ENCODE peak calls at places on chromosomes 11 and 22, in seven cellular contexts. Y is IMR-90, O is neuronal stem cell, H is mesendoderm, M is mesenchymal stem cell, L is H1, D is trophoblast cell. X is an unnamed sample.

GRCh38 chr11:7600205-7600775 is 73.0 kb downstream of the CYB5R2 start:
- DNase-seq in O (no peak), L (no peak), Y (peak; percentile 78), H (peak; percentile 96), D (peak; percentile 97), M (peak; percentile 95), X (no peak)

GRCh38 chr11:68142028-68142412 is 20.8 kb upstream of the CHKA start:
- DNase-seq in M (no peak), O (no peak), Y (no peak), D (no peak), H (no peak), L (no peak), X (no peak)

GRCh38 chr11:8230178-8230859 is 33.4 kb downstream of the LMO1 start:
- DNase-seq in M (no peak), H (no peak), O (no peak), L (no peak), Y (no peak), D (no peak), X (no peak)

GRCh38 chr11:119371067-119371601 is 10.4 kb downstream of the USP2 start:
- DNase-seq in L (no peak), H (no peak), Y (no peak), M (no peak), D (no peak), O (no peak), X (no peak)

GRCh38 chr11:86814775-86815174 is 14.4 kb downstream of the PRSS23 start:
- DNase-seq in O (no peak), D (no peak), M (peak; percentile 97), L (no peak), H (no peak), Y (peak; percentile 67), X (no peak)

GRCh38 chr11:20599424-20600346 is at the start of gene SLC6A5:
- DNase-seq in D (peak; percentile 66), L (peak; percentile 49), Y (peak; percentile 19), M (peak; percentile 19), O (peak; percentile 85), H (peak; percentile 92), X (peak; percentile 90)

GRCh38 chr22:25779890-25780289 is 37.9 kb downstream of the MYO18B start:
- DNase-seq in Y (no peak), L (no peak), M (no peak), D (no peak), H (no peak), O (no peak), X (no peak)

GRCh38 chr11:118911113-118911879 is 14.4 kb downstream of the BCL9L start:
- DNase-seq in O (no peak), L (no peak), H (peak; percentile 83), Y (peak; percentile 52), M (peak; percentile 83), D (peak; percentile 62), X (peak; percentile 57)

GRCh38 chr11:35101223-35101622 is 37.7 kb upstream of the CD44 start:
- DNase-seq in Y (no peak), O (no peak), D (no peak), L (no peak), H (no peak), M (no peak), X (no peak)

GRCh38 chr22:33922268-33922667 is 2.0 kb upstream of the LARGE1 start:
- DNase-seq in O (no peak), Y (peak; percentile 34), L (no peak), M (peak; percentile 63), D (peak; percentile 37), H (peak; percentile 75), X (peak; percentile 72)

GRCh38 chr22:49905465-49905864 is 12.8 kb downstream of the ALG12 start:
- DNase-seq in Y (no peak), H (no peak), O (no peak), M (no peak), D (no peak), L (no peak), X (no peak)

GRCh38 chr11:6682591-6682935 is 577 bp downstream of the MRPL17 start:
- DNase-seq in L (no peak), Y (no peak), M (no peak), H (no peak), D (peak; percentile 31), O (no peak), X (no peak)

GRCh38 chr11:31233425-31233824 is 136.1 kb downstream of the DCDC1 start:
- DNase-seq in D (peak; percentile 24), L (no peak), Y (no peak), M (no peak), H (peak; percentile 40), O (no peak), X (no peak)
- H2BK120ac ChIP-seq in D (no peak overlapping the region), L (no peak overlapping the region), Y (no peak overlapping the region), M (no peak overlapping the region), H (no peak overlapping the region), O (no peak overlapping the region), X (no peak overlapping the region)

GRCh38 chr11:692824-693414 is 2.1 kb downstream of the DEAF1 start:
- DNase-seq in Y (no peak), H (no peak), L (no peak), M (no peak), O (no peak), D (peak; percentile 8), X (no peak)

GRCh38 chr11:693415-693831 is 1.6 kb downstream of the DEAF1 start:
- DNase-seq in H (no peak), L (no peak), Y (no peak), M (peak; percentile 36), D (peak; percentile 41), O (no peak), X (no peak)

GRCh38 chr11:695332-695605 is 247 bp upstream of the DEAF1 start:
- DNase-seq in H (no peak), Y (no peak), D (no peak), L (no peak), M (no peak), O (no peak), X (no peak)

GRCh38 chr11:694563-695331 is at the start of gene DEAF1:
- DNase-seq in O (peak; percentile 99), H (peak; percentile 98), M (peak; percentile 97), D (peak; percentile 99), L (peak; percentile 96), Y (peak; percentile 96), X (peak; percentile 97)

GRCh38 chr11:693887-694562 is 997 bp downstream of the DEAF1 start:
- DNase-seq in O (no peak), L (no peak), H (no peak), Y (no peak), D (peak; percentile 68), M (no peak), X (no peak)
- H3K4me1 ChIP-seq in O (peaks cover 29% of the 10 kb centered on the region), L (peaks cover 31% of the 10 kb centered on the region), H (no peaks in the 10 kb centered on the region), Y (peaks cover 29% of the 10 kb centered on the region), D (peaks cover 33% of the 10 kb centered on the region), M (peaks cover 57% of the 10 kb centered on the region), X (peaks cover 14% of the 10 kb centered on the region)

GRCh38 chr22:22929381-22930221 is 42.0 kb downstream of the IGLL5 start:
- DNase-seq in H (no peak), L (no peak), D (no peak), O (no peak), Y (no peak), M (no peak), X (no peak)
- H2BK120ac ChIP-seq in H (no peak overlapping the region), L (no peak overlapping the region), D (no peak overlapping the region), O (no peak overlapping the region), Y (no peak overlapping the region), M (no peak overlapping the region), X (no peak overlapping the region)

GRCh38 chr22:43303751-43304150 is 39.4 kb downstream of the SCUBE1 start:
- DNase-seq in H (no peak), D (no peak), O (no peak), L (no peak), Y (no peak), M (no peak), X (no peak)

GRCh38 chr22:43300891-43301676 is 42.1 kb downstream of the SCUBE1 start:
- DNase-seq in O (no peak), M (no peak), L (no peak), D (peak; percentile 32), H (no peak), Y (no peak), X (no peak)

GRCh38 chr22:43301866-43302265 is 41.3 kb downstream of the SCUBE1 start:
- DNase-seq in Y (no peak), D (no peak), L (no peak), H (no peak), M (no peak), O (no peak), X (no peak)

GRCh38 chr22:43303166-43303565 is 40.0 kb downstream of the SCUBE1 start:
- DNase-seq in H (no peak), O (no peak), M (no peak), L (no peak), D (no peak), Y (no peak), X (no peak)

DNA sequence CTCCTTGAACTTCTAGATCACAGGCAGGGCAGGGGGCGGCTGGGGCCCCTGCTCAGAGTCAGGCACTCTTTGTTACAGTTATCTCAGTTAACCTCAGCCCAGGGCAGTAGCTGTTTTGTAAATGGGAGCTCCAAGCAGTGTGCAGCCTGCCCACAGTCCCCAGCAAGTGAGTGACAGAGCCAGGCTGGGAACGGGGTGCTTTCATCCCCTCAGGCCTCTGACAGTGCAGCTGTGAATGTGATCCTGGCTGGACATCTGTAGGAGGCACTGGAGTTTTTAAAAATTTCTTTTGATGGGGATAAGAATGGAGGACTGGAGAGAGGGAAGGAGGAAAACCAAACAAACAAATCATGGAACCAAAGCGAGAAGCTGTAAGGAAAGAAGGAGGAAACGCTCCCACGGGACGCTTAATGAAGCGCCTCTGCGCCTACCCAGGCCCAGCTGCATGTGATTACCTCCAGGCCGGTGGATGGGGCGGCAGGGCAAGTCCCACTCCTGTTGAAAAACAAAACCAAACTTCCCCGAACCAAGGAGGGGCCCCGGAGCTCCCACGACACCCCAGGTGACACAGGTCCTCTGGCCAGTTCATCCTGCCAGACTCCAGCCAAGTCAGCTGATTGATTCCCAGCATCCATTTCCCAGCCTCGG is 40.6 kb downstream of the SCUBE1 start:
- DNase-seq in D (no peak), Y (no peak), M (no peak), L (no peak), H (no peak), O (no peak), X (no peak)
- H3K4me1 ChIP-seq in D (no peaks in the 10 kb centered on the region), Y (no peaks in the 10 kb centered on the region), M (no peaks in the 10 kb centered on the region), L (no peaks in the 10 kb centered on the region), H (no peaks in the 10 kb centered on the region), O (no peaks in the 10 kb centered on the region), X (no peaks in the 10 kb centered on the region)

X was measured in H9.